ENCODE peak calls at places on chromosome 1, in seven cellular contexts. F is kidney epithelial cell, A is MM.1S, T is psoas muscle, Z is BJ, I is tibial artery, S is GM23338. U is an unnamed sample.

GRCh38 chr1:64624446-64624766 is 120.5 kb upstream of the RAVER2 start:
- DNase-seq in F (peak; percentile 50), A (peak; percentile 39), T (no peak), Z (peak; percentile 24), I (no peak), S (no peak), U (peak; percentile 1)

GRCh38 chr1:202192770-202193613 is 607 bp upstream of the LGR6 start:
- DNase-seq in F (no peak), A (peak; percentile 43), T (peak; percentile 80), Z (no peak), I (peak; percentile 78), S (peak; percentile 88), U (peak; percentile 17)

GRCh38 chr1:90716243-90716551 is 905 bp downstream of the BARHL2 start:
- DNase-seq in F (no peak), A (no peak), T (no peak), Z (no peak), I (no peak), S (peak; percentile 64), U (no peak)

GRCh38 chr1:17653728-17654351 is 101.3 kb upstream of the ACTL8 start:
- DNase-seq in F (no peak), A (peak; percentile 28), T (peak; percentile 68), Z (no peak), I (no peak), S (peak; percentile 80), U (peak; percentile 31)

GRCh38 chr1:70290248-70290647 is 64.3 kb downstream of the ANKRD13C start:
- DNase-seq in F (no peak), A (no peak), T (no peak), Z (no peak), I (no peak), S (no peak), U (peak; percentile 29)

GRCh38 chr1:77585610-77586314 is 96.7 kb downstream of the ZZZ3 start:
- DNase-seq in F (no peak), A (no peak), T (no peak), Z (no peak), I (no peak), S (no peak), U (no peak)

GRCh38 chr1:43270421-43271095 is 775 bp downstream of the TMEM125 start:
- DNase-seq in F (no peak), A (no peak), T (no peak), Z (no peak), I (peak; percentile 59), S (peak; percentile 97), U (no peak)

GRCh38 chr1:157360021-157360390 is 192.3 kb downstream of the FCRL5 start:
- DNase-seq in F (no peak), A (peak; percentile 56), T (no peak), Z (no peak), I (no peak), S (no peak), U (no peak)

GRCh38 chr1:61230523-61230922 is 148.2 kb downstream of the NFIA start:
- DNase-seq in F (no peak), A (no peak), T (no peak), Z (no peak), I (no peak), S (no peak), U (no peak)

GRCh38 chr1:161727343-161727924 is 6.1 kb downstream of the FCRLB start:
- DNase-seq in F (no peak), A (peak; percentile 45), T (no peak), Z (peak; percentile 74), I (no peak), S (peak; percentile 41), U (peak; percentile 71)

GRCh38 chr1:85289207-85289847 is 12.9 kb upstream of the BCL10 start:
- DNase-seq in F (peak; percentile 94), A (no peak), T (no peak), Z (peak; percentile 65), I (no peak), S (no peak), U (peak; percentile 89)

GRCh38 chr1:6142734-6143133 is 37.4 kb downstream of the CHD5 start:
- DNase-seq in F (no peak), A (no peak), T (no peak), Z (no peak), I (no peak), S (no peak), U (no peak)

GRCh38 chr1:6140413-6140812 is 39.7 kb downstream of the CHD5 start:
- DNase-seq in F (no peak), A (no peak), T (peak; percentile 2), Z (no peak), I (no peak), S (no peak), U (no peak)

GRCh38 chr1:6142036-6142621 is 38.0 kb downstream of the CHD5 start:
- DNase-seq in F (no peak), A (no peak), T (peak; percentile 24), Z (no peak), I (no peak), S (no peak), U (no peak)

GRCh38 chr1:6143392-6143791 is 36.7 kb downstream of the CHD5 start:
- DNase-seq in F (no peak), A (no peak), T (no peak), Z (no peak), I (no peak), S (no peak), U (no peak)

DNA sequence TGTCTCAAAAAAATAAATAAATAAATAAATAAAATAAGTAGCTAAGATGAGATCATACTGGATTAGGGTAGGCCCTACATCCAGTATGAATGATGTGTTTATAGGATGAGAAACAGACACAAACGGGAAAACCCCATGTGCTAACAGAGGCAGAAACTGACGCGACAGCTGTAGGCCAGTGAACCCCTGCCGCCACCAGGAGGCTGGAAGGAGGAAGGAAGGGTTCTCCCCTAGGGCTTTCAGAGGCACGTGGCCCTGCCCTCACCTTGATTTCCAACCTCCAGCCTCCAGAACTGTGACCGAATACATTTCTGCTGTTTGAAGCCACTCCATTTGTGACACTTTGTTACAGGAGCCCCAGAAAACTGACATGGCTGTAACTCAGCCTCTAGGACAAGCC is 38.5 kb downstream of the CHD5 start:
- DNase-seq in F (no peak), A (peak; percentile 53), T (peak; percentile 18), Z (no peak), I (no peak), S (peak; percentile 81), U (no peak)
- TF ChIP-seq CTCF in F (no peak), A (peak; percentile 28), T (no peak), Z (peak; percentile 12), I (no peak), S (peak; percentile 48), U (peak; percentile 42)

GRCh38 chr1:119712342-119713038 is 756 bp downstream of the PHGDH start:
- DNase-seq in F (peak; percentile 58), A (peak; percentile 30), T (peak; percentile 86), Z (peak; percentile 68), I (peak; percentile 95), S (peak; percentile 94), U (peak; percentile 60)

GRCh38 chr1:119714583-119714982 is 2.8 kb downstream of the PHGDH start:
- DNase-seq in F (no peak), A (no peak), T (peak; percentile 54), Z (no peak), I (peak; percentile 78), S (peak; percentile 38), U (no peak)

GRCh38 chr1:119713538-119714456 is 2.1 kb downstream of the PHGDH start:
- DNase-seq in F (no peak), A (no peak), T (no peak), Z (no peak), I (no peak), S (peak; percentile 82), U (no peak)

GRCh38 chr1:119711804-119712341 is at the start of gene PHGDH:
- DNase-seq in F (peak; percentile 52), A (peak; percentile 71), T (peak; percentile 74), Z (peak; percentile 68), I (peak; percentile 86), S (peak; percentile 96), U (peak; percentile 78)

GRCh38 chr1:119713039-119713537 is 1.4 kb downstream of the PHGDH start:
- DNase-seq in F (no peak), A (no peak), T (no peak), Z (no peak), I (no peak), S (no peak), U (peak; percentile 10)
- TF ChIP-seq CTCF in F (no peak), A (no peak), T (no peak), Z (no peak), I (no peak), S (no peak), U (no peak)

GRCh38 chr1:185315364-185316108 is 1.5 kb downstream of the IVNS1ABP start:
- DNase-seq in F (no peak), A (no peak), T (no peak), Z (no peak), I (no peak), S (no peak), U (no peak)

GRCh38 chr1:185316163-185317033 is 645 bp downstream of the IVNS1ABP start:
- DNase-seq in F (peak; percentile 35), A (peak; percentile 90), T (peak; percentile 96), Z (no peak), I (peak; percentile 97), S (peak; percentile 92), U (peak; percentile 90)

GRCh38 chr1:185318431-185319151 is 1.5 kb upstream of the IVNS1ABP start:
- DNase-seq in F (no peak), A (no peak), T (no peak), Z (no peak), I (no peak), S (no peak), U (no peak)

GRCh38 chr1:185317886-185318310 is 855 bp upstream of the IVNS1ABP start:
- DNase-seq in F (no peak), A (peak; percentile 96), T (peak; percentile 54), Z (no peak), I (peak; percentile 69), S (peak; percentile 52), U (peak; percentile 5)

GRCh38 chr1:185317034-185317885 is at the start of gene IVNS1ABP:
- DNase-seq in F (peak; percentile 72), A (peak; percentile 98), T (peak; percentile 96), Z (peak; percentile 67), I (peak; percentile 96), S (peak; percentile 98), U (peak; percentile 89)
- TF ChIP-seq CTCF in F (peak; percentile 11), A (peak; percentile 47), T (no peak), Z (peak; percentile 38), I (no peak), S (peak; percentile 20), U (peak; percentile 41)

GRCh38 chr1:29708381-29708780 is 472.1 kb downstream of the PTPRU start:
- DNase-seq in F (no peak), A (no peak), T (peak; percentile 12), Z (no peak), I (no peak), S (no peak), U (no peak)

GRCh38 chr1:29707796-29708195 is 471.5 kb downstream of the PTPRU start:
- DNase-seq in F (no peak), A (no peak), T (peak; percentile 29), Z (no peak), I (no peak), S (no peak), U (no peak)

GRCh38 chr1:29704430-29704829 is 468.1 kb downstream of the PTPRU start:
- DNase-seq in F (no peak), A (no peak), T (peak; percentile 2), Z (no peak), I (no peak), S (no peak), U (no peak)

GRCh38 chr1:29708818-29709710 is 472.7 kb downstream of the PTPRU start:
- DNase-seq in F (no peak), A (no peak), T (no peak), Z (peak; percentile 70), I (no peak), S (peak; percentile 11), U (peak; percentile 76)

DNA sequence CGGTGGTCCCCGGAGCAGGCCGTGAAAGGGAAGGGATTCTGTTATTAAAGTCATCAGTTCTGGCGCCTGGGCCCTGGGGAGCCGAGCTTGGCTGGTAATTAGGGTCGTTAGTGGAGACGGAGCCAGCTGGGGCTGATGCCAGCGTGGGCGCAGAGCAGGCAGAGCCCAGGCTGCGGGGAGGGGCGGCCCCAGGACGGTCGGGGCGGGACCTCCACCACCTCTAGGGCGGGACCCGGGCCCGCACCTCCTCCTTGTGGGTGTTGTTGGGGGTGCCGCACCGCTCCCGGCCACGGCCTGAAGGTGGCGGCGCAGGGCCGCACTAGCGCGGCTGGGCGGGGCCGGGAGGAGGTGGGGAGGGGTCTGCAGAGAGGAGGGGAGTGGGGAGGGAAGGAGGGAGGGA is 470.6 kb downstream of the PTPRU start:
- DNase-seq in F (no peak), A (peak; percentile 8), T (peak; percentile 34), Z (no peak), I (no peak), S (peak; percentile 94), U (no peak)
- TF ChIP-seq CTCF in F (peak; percentile 62), A (peak; percentile 24), T (no peak), Z (peak; percentile 73), I (peak; percentile 25), S (peak; percentile 63), U (peak; percentile 75)